ENCODE peak calls at places on chromosome 20, in nine cellular contexts. R is AG04450, W is MM.1S, G is uterus, O is endodermal cell, H is A673, Z is kidney epithelial cell, L is heart right ventricle, N is heart left ventricle. C is an unnamed sample. For H3K27me3, the result is how much of the 10 kb centered on the place peaks cover.

GRCh38 chr20:20364747-20365558 is 3.0 kb upstream of the INSM1 start:
- DNase-seq in R (no peak), W (no peak), G (no peak), O (peak), H (no peak), Z (no peak), L (no peak), N (no peak), C (no peak)

GRCh38 chr20:51460569-51461265 is 81.8 kb downstream of the NFATC2 start:
- DNase-seq in R (no peak), W (no peak), G (no peak), O (no peak), H (no peak), Z (no peak), L (no peak), N (no peak), C (no peak)

GRCh38 chr20:64111841-64112641 is 4.7 kb upstream of the NPBWR2 start:
- DNase-seq in R (no peak), W (no peak), G (no peak), O (peak), H (peak), Z (no peak), L (no peak), N (no peak), C (no peak)

GRCh38 chr20:3242167-3242692 is 3.2 kb upstream of the SLC4A11 start:
- DNase-seq in R (no peak), W (no peak), G (no peak), O (no peak), H (no peak), Z (no peak), L (no peak), N (no peak), C (no peak)

GRCh38 chr20:54668271-54669053 is 193.1 kb downstream of the DOK5 start:
- DNase-seq in R (no peak), W (peak), G (no peak), O (peak), H (peak), Z (no peak), L (no peak), N (no peak), C (no peak)

GRCh38 chr20:51700809-51701285 is 67.3 kb downstream of the ATP9A start:
- DNase-seq in R (no peak), W (peak), G (no peak), O (peak), H (peak), Z (no peak), L (no peak), N (no peak), C (no peak)

GRCh38 chr20:30281584-30282197 is 975.8 kb upstream of the DEFB115 start:
- DNase-seq in R (no peak), W (no peak), G (no peak), O (no peak), H (no peak), Z (no peak), L (peak), N (no peak), C (no peak)

GRCh38 chr20:56460459-56460858 is 8.0 kb upstream of the RTF2 start:
- DNase-seq in R (no peak), W (no peak), G (no peak), O (no peak), H (no peak), Z (no peak), L (no peak), N (no peak), C (no peak)

GRCh38 chr20:59752101-59752586 is 147.8 kb downstream of the PHACTR3 start:
- DNase-seq in R (no peak), W (peak), G (no peak), O (no peak), H (no peak), Z (no peak), L (peak), N (peak), C (no peak)

GRCh38 chr20:39645130-39645529 is 683.0 kb downstream of the DHX35 start:
- DNase-seq in R (no peak), W (no peak), G (no peak), O (no peak), H (no peak), Z (no peak), L (no peak), N (no peak), C (no peak)

GRCh38 chr20:57596998-57597939 is 23.0 kb downstream of the ZBP1 start:
- DNase-seq in R (no peak), W (peak), G (peak), O (peak), H (peak), Z (no peak), L (peak), N (peak), C (no peak)

GRCh38 chr20:11436113-11436890 is 481.4 kb upstream of the BTBD3 start:
- DNase-seq in R (no peak), W (no peak), G (no peak), O (no peak), H (no peak), Z (no peak), L (no peak), N (no peak), C (no peak)

GRCh38 chr20:60565093-60565492 is 606.9 kb downstream of the CDH26 start:
- DNase-seq in R (no peak), W (no peak), G (peak), O (no peak), H (no peak), Z (no peak), L (no peak), N (no peak), C (no peak)

GRCh38 chr20:58892126-58892931 is 39.8 kb downstream of the GNAS start:
- DNase-seq in R (no peak), W (peak), G (peak), O (peak), H (peak), Z (no peak), L (peak), N (peak), C (no peak)

GRCh38 chr20:1897486-1897885 is 2.3 kb downstream of the SIRPA start:
- DNase-seq in R (no peak), W (no peak), G (no peak), O (no peak), H (peak), Z (no peak), L (no peak), N (no peak), C (no peak)

GRCh38 chr20:54276577-54277169 is 68.8 kb downstream of the PFDN4 start:
- DNase-seq in R (no peak), W (no peak), G (no peak), O (no peak), H (no peak), Z (no peak), L (no peak), N (no peak), C (no peak)

GRCh38 chr20:59328071-59328470 is 27.7 kb downstream of the EDN3 start:
- DNase-seq in R (no peak), W (no peak), G (no peak), O (no peak), H (no peak), Z (no peak), L (no peak), N (no peak), C (no peak)

GRCh38 chr20:2089447-2089846 is 12.2 kb upstream of the STK35 start:
- DNase-seq in R (no peak), W (no peak), G (no peak), O (peak), H (no peak), Z (no peak), L (no peak), N (no peak), C (no peak)

GRCh38 chr20:24786096-24786495 is 163.0 kb upstream of the CST7 start:
- DNase-seq in R (no peak), W (no peak), G (no peak), O (no peak), H (no peak), Z (no peak), L (no peak), N (no peak), C (no peak)

GRCh38 chr20:48673485-48673884 is 154.3 kb downstream of the PREX1 start:
- DNase-seq in R (no peak), W (no peak), G (no peak), O (no peak), H (no peak), Z (no peak), L (no peak), N (no peak), C (no peak)

GRCh38 chr20:3410464-3410863 is 3.0 kb upstream of the DNAAF9 start:
- DNase-seq in R (no peak), W (no peak), G (no peak), O (no peak), H (no peak), Z (no peak), L (no peak), N (no peak), C (no peak)

GRCh38 chr20:25310268-25310920 is 62.5 kb downstream of the PYGB start:
- DNase-seq in R (peak), W (peak), G (peak), O (no peak), H (peak), Z (peak), L (no peak), N (no peak), C (peak)

GRCh38 chr20:47373206-47373722 is 16.8 kb upstream of the ZMYND8 start:
- DNase-seq in R (no peak), W (no peak), G (no peak), O (no peak), H (no peak), Z (no peak), L (no peak), N (no peak), C (no peak)

GRCh38 chr20:25076201-25076600 is 5.7 kb downstream of the VSX1 start:
- DNase-seq in R (no peak), W (no peak), G (no peak), O (no peak), H (no peak), Z (no peak), L (no peak), N (no peak), C (no peak)

GRCh38 chr20:37816003-37816402 is 86.9 kb upstream of the VSTM2L start:
- DNase-seq in R (no peak), W (no peak), G (no peak), O (no peak), H (no peak), Z (no peak), L (no peak), N (no peak), C (no peak)

GRCh38 chr20:19947611-19948264 is 69.4 kb upstream of the NAA20 start:
- DNase-seq in R (peak), W (no peak), G (no peak), O (peak), H (no peak), Z (no peak), L (no peak), N (no peak), C (no peak)

GRCh38 chr20:57153238-57153905 is 113.1 kb downstream of the BMP7 start:
- DNase-seq in R (no peak), W (no peak), G (no peak), O (no peak), H (no peak), Z (no peak), L (no peak), N (no peak), C (no peak)

GRCh38 chr20:59805786-59806577 is 127.5 kb downstream of the SYCP2 start:
- DNase-seq in R (no peak), W (no peak), G (no peak), O (peak), H (no peak), Z (no peak), L (no peak), N (no peak), C (no peak)

GRCh38 chr20:53752971-53753879 is 159.6 kb upstream of the ZNF217 start:
- DNase-seq in R (no peak), W (peak), G (no peak), O (no peak), H (peak), Z (no peak), L (no peak), N (no peak), C (no peak)

GRCh38 chr20:23160536-23161243 is 74.6 kb upstream of the CD93 start:
- DNase-seq in R (no peak), W (no peak), G (no peak), O (peak), H (no peak), Z (no peak), L (no peak), N (peak), C (no peak)

GRCh38 chr20:13009682-13010406 is 1.1 kb downstream of the SPTLC3 start:
- DNase-seq in R (peak), W (peak), G (peak), O (no peak), H (peak), Z (peak), L (no peak), N (no peak), C (peak)

GRCh38 chr20:14142964-14143627 is 147.8 kb downstream of the MACROD2 start:
- DNase-seq in R (peak), W (no peak), G (no peak), O (no peak), H (no peak), Z (peak), L (no peak), N (no peak), C (peak)

GRCh38 chr20:17655286-17655651 is 26.8 kb downstream of the RRBP1 start:
- DNase-seq in R (no peak), W (no peak), G (peak), O (peak), H (no peak), Z (no peak), L (no peak), N (peak), C (no peak)

GRCh38 chr20:35363190-35363589 is 48.6 kb downstream of the UQCC1 start:
- DNase-seq in R (no peak), W (no peak), G (no peak), O (no peak), H (no peak), Z (no peak), L (no peak), N (no peak), C (no peak)

GRCh38 chr20:675453-676314 is at the start of gene SCRT2:
- DNase-seq in R (peak), W (peak), G (peak), O (peak), H (peak), Z (no peak), L (peak), N (peak), C (no peak)

GRCh38 chr20:676315-676937 is 824 bp upstream of the SCRT2 start:
- DNase-seq in R (no peak), W (no peak), G (no peak), O (no peak), H (peak), Z (no peak), L (no peak), N (peak), C (no peak)

GRCh38 chr20:673606-674005 is 2.0 kb downstream of the SCRT2 start:
- DNase-seq in R (no peak), W (no peak), G (no peak), O (no peak), H (no peak), Z (no peak), L (no peak), N (no peak), C (no peak)

GRCh38 chr20:674936-675452 is 608 bp downstream of the SCRT2 start:
- DNase-seq in R (no peak), W (no peak), G (no peak), O (no peak), H (no peak), Z (no peak), L (no peak), N (no peak), C (no peak)

GRCh38 chr20:676967-677366 is 1.4 kb upstream of the SCRT2 start:
- DNase-seq in R (no peak), W (no peak), G (no peak), O (no peak), H (no peak), Z (no peak), L (no peak), N (no peak), C (no peak)
- H3K4me3 ChIP-seq in R (no peak), W (no peak), G (no peak), O (no peak), H (no peak), Z (no peak), L (no peak), N (no peak), C (no peak)

GRCh38 chr20:33584976-33585375 is 77.2 kb upstream of the C20orf144 start:
- DNase-seq in R (no peak), W (no peak), G (no peak), O (no peak), H (no peak), Z (no peak), L (no peak), N (no peak), C (no peak)
- TF ChIP-seq CTCF in R (no peak), W (no peak), G (no peak), O (no peak), H (no peak), Z (no peak), L (no peak), N (no peak), C (no peak)

DNA sequence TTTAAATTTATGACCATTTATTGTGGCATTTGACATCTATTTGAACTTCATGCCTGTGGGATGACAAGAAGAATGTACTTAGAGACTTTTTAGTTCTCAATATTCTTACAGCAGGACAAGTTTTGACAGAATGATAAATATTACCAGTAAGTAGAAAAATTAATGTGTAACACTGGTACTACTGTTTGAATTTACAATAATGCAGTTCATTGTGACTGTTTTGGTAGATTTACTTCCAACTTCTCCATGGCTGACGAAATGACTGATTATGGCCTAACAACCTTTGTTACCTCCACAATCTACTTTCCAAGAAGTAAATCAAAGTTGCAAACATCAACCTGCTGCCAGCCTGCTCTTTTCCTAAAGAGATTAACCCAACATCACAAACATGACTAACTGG is 38.5 kb downstream of the PAK5 start:
- DNase-seq in R (no peak), W (no peak), G (no peak), O (no peak), H (no peak), Z (no peak), L (no peak), N (no peak), C (no peak)
- H3K27me3 ChIP-seq in R (under half), W (under half), G (under half), O (under half), H (under half), Z (under half), L (under half), N (under half), C (under half)

DNA sequence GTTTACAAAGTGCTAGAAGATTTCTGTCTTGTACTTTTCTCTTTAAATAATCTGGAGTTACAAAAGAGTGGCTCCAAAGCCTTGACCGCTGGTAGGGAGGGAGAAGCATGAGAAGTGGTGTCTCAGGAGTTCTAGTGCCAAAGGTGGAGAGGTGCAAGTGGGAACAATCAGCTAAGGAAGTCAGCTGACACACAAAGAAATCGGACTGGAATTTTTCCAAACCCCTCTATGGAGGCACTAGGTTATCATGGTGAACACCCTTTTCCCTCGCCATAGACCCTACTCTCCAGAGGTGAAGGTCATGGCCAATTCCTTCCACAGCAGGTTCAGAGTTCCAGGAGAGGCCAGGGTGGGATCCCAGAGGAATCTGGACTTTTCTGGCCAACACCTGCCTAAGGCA is 14.8 kb downstream of the PLAGL2 start:
- DNase-seq in R (no peak), W (no peak), G (no peak), O (peak), H (no peak), Z (no peak), L (no peak), N (no peak), C (no peak)
- H3K4me3 ChIP-seq in R (no peak), W (no peak), G (no peak), O (no peak), H (no peak), Z (no peak), L (no peak), N (no peak), C (no peak)

DNA sequence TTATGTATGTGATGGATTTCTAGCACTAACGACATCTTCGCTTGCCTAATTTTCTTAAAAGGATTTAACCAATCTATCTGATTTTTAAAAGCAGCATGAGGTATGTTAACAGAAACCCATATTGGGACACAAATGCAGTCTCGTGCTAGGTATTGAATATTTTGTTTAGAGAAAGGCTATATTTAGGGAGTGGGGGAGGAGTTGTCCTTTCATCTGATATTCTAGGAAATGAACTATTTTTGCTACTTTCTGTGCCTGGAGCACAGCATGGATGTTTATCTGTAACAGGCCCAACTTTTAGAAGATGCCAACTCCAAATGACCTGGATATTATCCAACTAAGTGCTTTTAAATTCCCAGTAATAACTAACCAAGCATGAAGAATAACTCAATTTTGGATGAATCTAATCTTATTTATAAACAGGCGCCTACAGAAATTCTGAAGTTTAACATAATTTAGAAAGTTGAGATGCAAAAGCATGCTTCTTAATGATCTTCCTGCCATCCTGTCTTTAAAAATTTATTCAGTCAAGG is 317.1 kb upstream of the CHD6 start:
- DNase-seq in R (no peak), W (no peak), G (no peak), O (no peak), H (no peak), Z (no peak), L (no peak), N (no peak), C (no peak)
- TF ChIP-seq CTCF in R (no peak), W (no peak), G (no peak), O (no peak), H (no peak), Z (no peak), L (no peak), N (no peak), C (no peak)

GRCh38 chr20:40887100-40887499 is 141.5 kb upstream of the TOP1 start:
- DNase-seq in R (no peak), W (no peak), G (no peak), O (no peak), H (no peak), Z (no peak), L (no peak), N (no peak), C (no peak)
- H3K27me3 ChIP-seq in R (under half), W (under half), G (under half), O (under half), H (under half), Z (under half), L (under half), N (under half), C (under half)

GRCh38 chr20:49792611-49793010 is 20.0 kb upstream of the SLC9A8 start:
- DNase-seq in R (no peak), W (no peak), G (no peak), O (no peak), H (no peak), Z (no peak), L (no peak), N (no peak), C (no peak)

GRCh38 chr20:49794336-49795124 is 18.1 kb upstream of the SLC9A8 start:
- DNase-seq in R (no peak), W (no peak), G (no peak), O (no peak), H (no peak), Z (no peak), L (no peak), N (no peak), C (no peak)

GRCh38 chr20:49792006-49792405 is 20.6 kb upstream of the SLC9A8 start:
- DNase-seq in R (no peak), W (no peak), G (no peak), O (no peak), H (no peak), Z (no peak), L (no peak), N (no peak), C (no peak)

GRCh38 chr20:49790077-49790798 is 22.4 kb upstream of the SLC9A8 start:
- DNase-seq in R (peak), W (no peak), G (peak), O (peak), H (no peak), Z (no peak), L (peak), N (peak), C (peak)

GRCh38 chr20:49791165-49791564 is 21.5 kb upstream of the SLC9A8 start:
- DNase-seq in R (no peak), W (no peak), G (no peak), O (no peak), H (no peak), Z (no peak), L (no peak), N (no peak), C (no peak)
- H3K4me3 ChIP-seq in R (no peak), W (no peak), G (no peak), O (no peak), H (no peak), Z (no peak), L (no peak), N (no peak), C (no peak)

GRCh38 chr20:43925786-43926185 is 11.1 kb downstream of the TOX2 start:
- DNase-seq in R (no peak), W (no peak), G (no peak), O (no peak), H (peak), Z (no peak), L (peak), N (no peak), C (no peak)
- TF ChIP-seq CTCF in R (no peak), W (no peak), G (no peak), O (peak), H (peak), Z (no peak), L (no peak), N (no peak), C (peak)

GRCh38 chr20:62986257-62986807 is 20.4 kb downstream of the BHLHE23 start:
- DNase-seq in R (no peak), W (no peak), G (no peak), O (no peak), H (no peak), Z (no peak), L (no peak), N (no peak), C (no peak)
- H3K27me3 ChIP-seq in R (under half), W (half or more), G (under half), O (under half), H (under half), Z (under half), L (under half), N (under half), C (under half)